ENCODE peak calls at places on chromosomes 16 and 17, in six cellular contexts. K, G, B, W, I and J are unnamed samples.

GRCh38 chr17:33667052-33667509 is 374.0 kb upstream of the ASIC2 start:
- DNase-seq in K (no peak), G (no peak), B (no peak), W (no peak), I (no peak), J (no peak)

GRCh38 chr17:81821603-81822311 is 11.3 kb downstream of the MCRIP1 start:
- DNase-seq in K (peak; percentile 96), G (peak; percentile 26), B (peak; percentile 88), W (peak; percentile 92), I (peak; percentile 95), J (peak; percentile 13)

GRCh38 chr16:87180069-87180468 is 137.1 kb downstream of the C16orf95 start:
- DNase-seq in K (no peak), G (no peak), B (no peak), W (no peak), I (no peak), J (no peak)

GRCh38 chr17:55166506-55166905 is 98.3 kb upstream of the HLF start:
- DNase-seq in K (no peak), G (no peak), B (no peak), W (no peak), I (no peak), J (no peak)

GRCh38 chr17:19752216-19753048 is 4.3 kb upstream of the ALDH3A1 start:
- DNase-seq in K (no peak), G (no peak), B (no peak), W (no peak), I (peak; percentile 51), J (no peak)

GRCh38 chr16:17369441-17369951 is 101.3 kb downstream of the XYLT1 start:
- DNase-seq in K (peak; percentile 59), G (peak; percentile 47), B (no peak), W (peak; percentile 80), I (peak; percentile 66), J (no peak)

GRCh38 chr17:74831442-74832146 is 28.1 kb downstream of the GRIN2C start:
- DNase-seq in K (no peak), G (no peak), B (no peak), W (peak; percentile 57), I (no peak), J (no peak)

GRCh38 chr17:17774009-17774881 is 62.5 kb downstream of the SREBF1 start:
- DNase-seq in K (peak; percentile 80), G (peak; percentile 50), B (peak; percentile 73), W (no peak), I (peak; percentile 87), J (no peak)

GRCh38 chr17:73782641-73783381 is 138.6 kb upstream of the SDK2 start:
- DNase-seq in K (no peak), G (no peak), B (no peak), W (no peak), I (no peak), J (no peak)

GRCh38 chr16:14018848-14019247 is 52.3 kb upstream of the MRTFB start:
- DNase-seq in K (no peak), G (no peak), B (no peak), W (no peak), I (no peak), J (no peak)

GRCh38 chr17:76635659-76636360 is 7.7 kb downstream of the ST6GALNAC1 start:
- DNase-seq in K (no peak), G (no peak), B (peak; percentile 10), W (no peak), I (no peak), J (no peak)

GRCh38 chr16:16144416-16144815 is 78.9 kb downstream of the ABCC6 start:
- DNase-seq in K (no peak), G (no peak), B (no peak), W (no peak), I (no peak), J (no peak)

GRCh38 chr16:7703661-7704060 is 371.0 kb downstream of the RBFOX1 start:
- DNase-seq in K (no peak), G (no peak), B (no peak), W (no peak), I (no peak), J (no peak)

GRCh38 chr16:80366023-80366422 is 174.8 kb upstream of the DYNLRB2 start:
- DNase-seq in K (no peak), G (no peak), B (no peak), W (no peak), I (no peak), J (no peak)

GRCh38 chr17:42182927-42183734 is 2.1 kb downstream of the HCRT start:
- DNase-seq in K (no peak), G (no peak), B (no peak), W (no peak), I (no peak), J (no peak)

GRCh38 chr17:68433911-68434503 is 23.3 kb downstream of the WIPI1 start:
- DNase-seq in K (no peak), G (no peak), B (no peak), W (no peak), I (no peak), J (no peak)

GRCh38 chr16:79863128-79864031 is 262.8 kb upstream of the MAF start:
- DNase-seq in K (no peak), G (no peak), B (no peak), W (no peak), I (no peak), J (no peak)

GRCh38 chr17:36942031-36942599 is 4.8 kb downstream of the LHX1 start:
- DNase-seq in K (no peak), G (peak; percentile 36), B (no peak), W (peak; percentile 81), I (no peak), J (no peak)

GRCh38 chr16:11742041-11742535 is 569 bp downstream of the TXNDC11 start:
- DNase-seq in K (peak; percentile 58), G (peak; percentile 63), B (no peak), W (no peak), I (peak; percentile 80), J (peak; percentile 45)

GRCh38 chr16:48534601-48535340 is 75.2 kb downstream of the N4BP1 start:
- DNase-seq in K (no peak), G (no peak), B (no peak), W (peak; percentile 59), I (no peak), J (no peak)
- H3K27ac ChIP-seq in K (no peak overlapping the region), G (no peak overlapping the region), B (peak overlapping the region; percentile 94), W (no peak overlapping the region), I (no peak overlapping the region), J (no peak overlapping the region)

GRCh38 chr16:88770459-88771293 is 14.3 kb downstream of the PIEZO1 start:
- DNase-seq in K (peak; percentile 40), G (peak; percentile 34), B (no peak), W (no peak), I (peak; percentile 81), J (no peak)

GRCh38 chr16:88774544-88775393 is 10.3 kb downstream of the PIEZO1 start:
- DNase-seq in K (no peak), G (no peak), B (no peak), W (no peak), I (peak; percentile 42), J (no peak)

GRCh38 chr16:88771294-88771772 is 13.7 kb downstream of the PIEZO1 start:
- DNase-seq in K (no peak), G (no peak), B (no peak), W (no peak), I (peak; percentile 45), J (no peak)

GRCh38 chr16:88773812-88774291 is 11.2 kb downstream of the PIEZO1 start:
- DNase-seq in K (peak; percentile 46), G (no peak), B (no peak), W (peak; percentile 85), I (peak; percentile 76), J (no peak)

GRCh38 chr16:88772871-88773811 is 11.9 kb downstream of the PIEZO1 start:
- DNase-seq in K (no peak), G (peak; percentile 62), B (no peak), W (no peak), I (peak; percentile 76), J (peak; percentile 40)
- H3K27ac ChIP-seq in K (peak overlapping the region; percentile 61), G (no peak overlapping the region), B (peak overlapping the region; percentile 63), W (peak overlapping the region; percentile 48), I (no peak overlapping the region), J (no peak overlapping the region)

DNA sequence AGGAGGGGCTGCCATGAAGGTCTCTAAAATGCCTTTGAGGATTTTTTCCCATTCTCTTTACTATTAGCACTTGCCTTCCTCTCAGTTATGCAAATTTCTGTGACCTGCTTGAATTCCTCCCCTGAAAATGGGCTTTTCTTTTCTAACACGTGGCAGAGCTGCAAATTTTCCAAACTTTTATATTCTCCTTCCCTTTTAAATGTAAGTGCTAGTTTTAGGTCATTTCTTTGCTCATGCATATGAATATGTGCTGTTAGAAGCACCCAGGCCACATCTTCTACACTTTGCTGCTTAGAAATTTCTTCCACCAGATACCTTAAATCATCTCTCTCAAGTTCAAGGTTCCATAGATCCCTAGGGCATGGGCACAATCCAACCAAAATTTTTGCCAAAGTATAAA is 11.8 kb downstream of the CLEC10A start:
- DNase-seq in K (no peak), G (no peak), B (no peak), W (no peak), I (no peak), J (no peak)
- H3K27ac ChIP-seq in K (no peak overlapping the region), G (no peak overlapping the region), B (no peak overlapping the region), W (no peak overlapping the region), I (no peak overlapping the region), J (no peak overlapping the region)

DNA sequence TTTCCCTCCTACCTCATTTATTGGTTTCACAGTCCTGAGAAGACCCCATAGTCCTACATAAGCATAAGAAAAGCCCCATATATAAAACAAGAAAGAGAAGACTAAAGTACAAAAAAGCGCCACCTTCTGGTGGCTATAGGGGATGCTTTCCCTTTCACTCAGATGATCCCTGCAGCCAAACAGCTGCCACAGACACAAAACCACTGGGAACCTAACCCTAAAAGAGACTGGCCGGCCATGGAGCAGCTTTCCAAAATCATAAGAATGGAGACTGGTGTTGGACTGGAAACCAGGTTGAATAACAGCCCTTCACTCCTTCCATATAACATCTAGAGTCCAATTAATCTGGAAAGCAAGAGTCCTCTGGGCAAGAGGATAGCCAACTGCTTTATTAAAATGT is 11.4 kb downstream of the DYNC1LI2 start:
- DNase-seq in K (no peak), G (peak; percentile 10), B (no peak), W (no peak), I (no peak), J (no peak)
- H3K27ac ChIP-seq in K (peak overlapping the region; percentile 77), G (peak overlapping the region; percentile 94), B (peak overlapping the region; percentile 87), W (peak overlapping the region; percentile 83), I (peak overlapping the region; percentile 83), J (peak overlapping the region; percentile 97)

GRCh38 chr17:51820766-51821165 is 337.7 kb downstream of the CA10 start:
- DNase-seq in K (no peak), G (no peak), B (no peak), W (no peak), I (no peak), J (no peak)
- H3K27ac ChIP-seq in K (no peak overlapping the region), G (no peak overlapping the region), B (no peak overlapping the region), W (no peak overlapping the region), I (no peak overlapping the region), J (no peak overlapping the region)

GRCh38 chr17:21463204-21463661 is 87.1 kb downstream of the KCNJ12 start:
- DNase-seq in K (no peak), G (no peak), B (no peak), W (no peak), I (no peak), J (no peak)
- H3K27ac ChIP-seq in K (no peak overlapping the region), G (no peak overlapping the region), B (no peak overlapping the region), W (no peak overlapping the region), I (no peak overlapping the region), J (no peak overlapping the region)

GRCh38 chr16:29198731-29199521 is 207.6 kb downstream of the NPIPB11 start:
- DNase-seq in K (no peak), G (no peak), B (peak; percentile 27), W (no peak), I (no peak), J (no peak)

GRCh38 chr16:29192329-29193247 is 207.7 kb downstream of the LAT start:
- DNase-seq in K (no peak), G (no peak), B (peak; percentile 37), W (no peak), I (no peak), J (no peak)

GRCh38 chr16:29198231-29198630 is 208.3 kb downstream of the NPIPB11 start:
- DNase-seq in K (no peak), G (no peak), B (no peak), W (no peak), I (no peak), J (no peak)
- H3K27ac ChIP-seq in K (no peak overlapping the region), G (no peak overlapping the region), B (no peak overlapping the region), W (no peak overlapping the region), I (no peak overlapping the region), J (no peak overlapping the region)